ENCODE peak calls at places on chromosomes 6 and 20, in five cellular contexts. One of them, this sample, is unnamed.

GRCh38 chr20:834151-834747 is 734 bp downstream of the FAM110A start:
- DNase-seq in anterior cingulate cortex: no peak
- DNase-seq in activated naive CD8-positive, alpha-beta T cell treated with anti-CD3 and anti-CD28 coated beads for 36 hours: no peak
- DNase-seq in AG20443: no peak
- DNase-seq in breast epithelium: no peak
- DNase-seq in this sample: no peak

GRCh38 chr6:105501945-105502344 is 99.1 kb upstream of the PREP start:
- DNase-seq in anterior cingulate cortex: no peak
- DNase-seq in activated naive CD8-positive, alpha-beta T cell treated with anti-CD3 and anti-CD28 coated beads for 36 hours: no peak
- DNase-seq in AG20443: no peak
- DNase-seq in breast epithelium: no peak
- DNase-seq in this sample: no peak

GRCh38 chr6:116251568-116252384 is 2.1 kb downstream of the TSPYL4 start:
- DNase-seq in anterior cingulate cortex: no peak
- DNase-seq in activated naive CD8-positive, alpha-beta T cell treated with anti-CD3 and anti-CD28 coated beads for 36 hours: no peak
- DNase-seq in AG20443: peak; percentile 67
- DNase-seq in breast epithelium: no peak
- DNase-seq in this sample: no peak

GRCh38 chr6:133815313-133815712 is 73.6 kb upstream of the TCF21 start:
- DNase-seq in anterior cingulate cortex: no peak
- DNase-seq in activated naive CD8-positive, alpha-beta T cell treated with anti-CD3 and anti-CD28 coated beads for 36 hours: no peak
- DNase-seq in AG20443: no peak
- DNase-seq in breast epithelium: no peak
- DNase-seq in this sample: no peak

GRCh38 chr6:116764557-116764960 is 960 bp downstream of the FAM162B start:
- DNase-seq in anterior cingulate cortex: no peak
- DNase-seq in activated naive CD8-positive, alpha-beta T cell treated with anti-CD3 and anti-CD28 coated beads for 36 hours: no peak
- DNase-seq in AG20443: no peak
- DNase-seq in breast epithelium: no peak
- DNase-seq in this sample: no peak

GRCh38 chr6:79946242-79946641 is 1.1 kb downstream of the ELOVL4 start:
- DNase-seq in anterior cingulate cortex: no peak
- DNase-seq in activated naive CD8-positive, alpha-beta T cell treated with anti-CD3 and anti-CD28 coated beads for 36 hours: peak; percentile 13
- DNase-seq in AG20443: peak; percentile 12
- DNase-seq in breast epithelium: no peak
- DNase-seq in this sample: peak; percentile 22

GRCh38 chr6:4322846-4323309 is 187.5 kb upstream of the ECI2 start:
- DNase-seq in anterior cingulate cortex: no peak
- DNase-seq in activated naive CD8-positive, alpha-beta T cell treated with anti-CD3 and anti-CD28 coated beads for 36 hours: no peak
- DNase-seq in AG20443: no peak
- DNase-seq in breast epithelium: no peak
- DNase-seq in this sample: no peak

GRCh38 chr6:116278853-116279231 is 888 bp downstream of the TSPYL1 start:
- DNase-seq in anterior cingulate cortex: no peak
- DNase-seq in activated naive CD8-positive, alpha-beta T cell treated with anti-CD3 and anti-CD28 coated beads for 36 hours: peak; percentile 32
- DNase-seq in AG20443: no peak
- DNase-seq in breast epithelium: peak; percentile 50
- DNase-seq in this sample: peak; percentile 62

GRCh38 chr6:154548130-154548830 is 37.8 kb upstream of the CNKSR3 start:
- DNase-seq in anterior cingulate cortex: no peak
- DNase-seq in activated naive CD8-positive, alpha-beta T cell treated with anti-CD3 and anti-CD28 coated beads for 36 hours: no peak
- DNase-seq in AG20443: peak; percentile 23
- DNase-seq in breast epithelium: peak; percentile 30
- DNase-seq in this sample: no peak

GRCh38 chr20:49909499-49910339 is 5.6 kb downstream of the SPATA2 start:
- DNase-seq in anterior cingulate cortex: peak; percentile 43
- DNase-seq in activated naive CD8-positive, alpha-beta T cell treated with anti-CD3 and anti-CD28 coated beads for 36 hours: no peak
- DNase-seq in AG20443: no peak
- DNase-seq in breast epithelium: no peak
- DNase-seq in this sample: peak; percentile 56